ENCODE peak calls at places on chromosomes 1 and 21, in four cellular contexts. U is neural crest cell, C is anterior cingulate cortex, T is ELR. N is an unnamed sample.

GRCh38 chr1:47469910-47470309 is 32.1 kb downstream of the FOXD2 start:
- DNase-seq in U (no peak), T (no peak), C (no peak), N (no peak)

GRCh38 chr1:168842916-168843315 is 113.9 kb upstream of the DPT start:
- DNase-seq in T (no peak), C (no peak), U (no peak), N (no peak)

GRCh38 chr1:9842073-9842711 is 18.4 kb upstream of the CLSTN1 start:
- DNase-seq in T (no peak), U (no peak), C (no peak), N (no peak)

GRCh38 chr1:240310226-240310925 is 218.7 kb downstream of the FMN2 start:
- DNase-seq in U (no peak), C (no peak), T (peak; percentile 67), N (no peak)

GRCh38 chr1:27364696-27365371 is 1.9 kb downstream of the MAP3K6 start:
- DNase-seq in C (no peak), T (no peak), U (no peak), N (no peak)

GRCh38 chr1:21068937-21069336 is 107.8 kb downstream of the EIF4G3 start:
- DNase-seq in T (no peak), U (no peak), C (no peak), N (no peak)

GRCh38 chr1:54002544-54003248 is 15.3 kb downstream of the LDLRAD1 start:
- DNase-seq in U (no peak), C (no peak), T (no peak), N (no peak)

GRCh38 chr1:53848025-53848424 is 9.9 kb upstream of the NDC1 start:
- DNase-seq in U (no peak), C (no peak), T (no peak), N (no peak)

GRCh38 chr1:104574619-104575018 is 824.9 kb downstream of the AMY1C start:
- DNase-seq in C (no peak), T (no peak), U (no peak), N (no peak)

GRCh38 chr21:33078907-33079582 is 9.1 kb downstream of the OLIG1 start:
- DNase-seq in U (no peak), T (peak; percentile 79), C (peak; percentile 38), N (peak; percentile 82)

GRCh38 chr1:54487571-54488050 is 60.4 kb upstream of the ACOT11 start:
- DNase-seq in T (no peak), C (peak; percentile 65), U (no peak), N (no peak)

GRCh38 chr1:45842786-45843185 is 39.4 kb downstream of the MAST2 start:
- DNase-seq in U (no peak), T (peak; percentile 39), C (no peak), N (no peak)

GRCh38 chr1:181152892-181153633 is 64.6 kb downstream of the IER5 start:
- DNase-seq in C (peak; percentile 47), U (no peak), T (no peak), N (no peak)

GRCh38 chr1:19096036-19096833 is 113.8 kb downstream of the UBR4 start:
- DNase-seq in T (peak; percentile 30), U (peak; percentile 26), C (no peak), N (peak; percentile 39)

GRCh38 chr1:8294170-8294697 is 23.7 kb upstream of the SLC45A1 start:
- DNase-seq in T (no peak), C (no peak), U (no peak), N (no peak)

GRCh38 chr1:229854620-229855019 is 212.4 kb upstream of the GALNT2 start:
- DNase-seq in C (no peak), T (no peak), U (no peak), N (no peak)

GRCh38 chr1:37498872-37499617 is 15.5 kb downstream of the MEAF6 start:
- DNase-seq in U (no peak), C (no peak), T (peak; percentile 79), N (peak; percentile 27)

GRCh38 chr1:61139324-61140055 is 57.1 kb downstream of the NFIA start:
- DNase-seq in C (no peak), T (peak; percentile 48), U (no peak), N (peak; percentile 90)

GRCh38 chr1:3163356-3163755 is 94.4 kb downstream of the PRDM16 start:
- DNase-seq in C (no peak), U (no peak), T (no peak), N (no peak)

GRCh38 chr1:67818725-67819301 is 14.5 kb downstream of the GNG12 start:
- DNase-seq in U (no peak), T (no peak), C (no peak), N (no peak)

GRCh38 chr1:150881331-150882070 is 5.1 kb upstream of the ARNT start:
- DNase-seq in U (no peak), T (peak; percentile 88), C (no peak), N (peak; percentile 90)

GRCh38 chr1:26471201-26471497 is 1.1 kb upstream of the HMGN2 start:
- DNase-seq in U (no peak), C (no peak), T (no peak), N (no peak)

GRCh38 chr21:23887709-23888303 is 1719.5 kb downstream of the MRPL39 start:
- DNase-seq in C (no peak), T (peak; percentile 43), U (no peak), N (no peak)

GRCh38 chr21:29372063-29372802 is 73.5 kb downstream of the BACH1 start:
- DNase-seq in C (no peak), U (peak; percentile 57), T (peak; percentile 86), N (peak; percentile 52)

GRCh38 chr1:114719424-114719787 is 2.8 kb upstream of the NRAS start:
- DNase-seq in U (no peak), C (no peak), T (peak; percentile 67), N (peak; percentile 26)

GRCh38 chr1:101178688-101179491 is 57.9 kb upstream of the S1PR1 start:
- DNase-seq in T (no peak), U (no peak), C (no peak), N (no peak)

GRCh38 chr1:31744165-31744888 is 19.8 kb downstream of the ADGRB2 start:
- DNase-seq in U (no peak), T (no peak), C (no peak), N (no peak)

GRCh38 chr1:47536646-47537118 is 98.8 kb downstream of the FOXD2 start:
- DNase-seq in U (no peak), C (no peak), T (no peak), N (no peak)

GRCh38 chr1:205811660-205812059 is 1.3 kb downstream of the SLC41A1 start:
- DNase-seq in T (peak; percentile 14), C (peak; percentile 17), U (no peak), N (no peak)

GRCh38 chr21:16418663-16419062 is 688.9 kb downstream of the USP25 start:
- DNase-seq in U (no peak), C (no peak), T (no peak), N (no peak)

GRCh38 chr1:228018961-228019721 is 12.3 kb downstream of the WNT3A start:
- DNase-seq in C (no peak), T (no peak), U (no peak), N (no peak)

GRCh38 chr1:211133841-211134669 is at the start of gene KCNH1:
- DNase-seq in C (peak; percentile 91), T (peak; percentile 85), U (peak; percentile 91), N (peak; percentile 59)

GRCh38 chr1:31548518-31548898 is 27.8 kb upstream of the TINAGL1 start:
- DNase-seq in T (no peak), U (no peak), C (no peak), N (peak; percentile 88)